ENCODE peak calls at places on chromosomes 7 and 10, in four cellular contexts. R, T, O and X are unnamed samples. For H3K36me3, the result is how much of the 10 kb centered on the place peaks cover.

GRCh38 chr7:156019776-156020565 is 207.7 kb upstream of the SHH start:
- DNase-seq in R (no peak), T (peak), O (no peak), X (no peak)

GRCh38 chr7:128783143-128783799 is 7.7 kb upstream of the OPN1SW start:
- DNase-seq in R (peak), T (peak), O (peak), X (peak)

GRCh38 chr10:73871295-73871914 is 3.0 kb downstream of the CAMK2G start:
- DNase-seq in R (no peak), T (no peak), O (peak), X (no peak)

GRCh38 chr10:86071758-86072157 is 294.8 kb downstream of the GRID1 start:
- DNase-seq in R (no peak), T (no peak), O (no peak), X (no peak)

GRCh38 chr7:123292227-123292626 is 92.5 kb upstream of the SLC13A1 start:
- DNase-seq in R (no peak), T (no peak), O (no peak), X (no peak)

GRCh38 chr7:75727881-75728592 is 10.7 kb downstream of the HIP1 start:
- DNase-seq in R (peak), T (peak), O (peak), X (peak)

GRCh38 chr10:98424308-98425254 is 9.6 kb upstream of the PYROXD2 start:
- DNase-seq in R (no peak), T (peak), O (no peak), X (no peak)

GRCh38 chr7:73742338-73742752 is 3.7 kb upstream of the ABHD11 start:
- DNase-seq in R (no peak), T (peak), O (no peak), X (no peak)

GRCh38 chr10:43846187-43846680 is 197.6 kb upstream of the ZNF32 start:
- DNase-seq in R (no peak), T (no peak), O (peak), X (no peak)

GRCh38 chr7:154699421-154699820 is 303.5 kb downstream of the PAXIP1 start:
- DNase-seq in R (no peak), T (no peak), O (no peak), X (no peak)

GRCh38 chr7:97004931-97005763 is at the start of gene DLX6:
- DNase-seq in R (peak), T (peak), O (peak), X (peak)

GRCh38 chr7:74535951-74536356 is 82.2 kb downstream of the GTF2IRD1 start:
- DNase-seq in R (no peak), T (no peak), O (no peak), X (no peak)

GRCh38 chr10:9137368-9137767 is 1082.9 kb downstream of the GATA3 start:
- DNase-seq in R (no peak), T (no peak), O (no peak), X (no peak)

GRCh38 chr10:96814264-96814663 is 17.8 kb upstream of the LCOR start:
- DNase-seq in R (no peak), T (no peak), O (peak), X (peak)

GRCh38 chr10:51203359-51203758 is 129.1 kb downstream of the PRKG1 start:
- DNase-seq in R (no peak), T (no peak), O (no peak), X (no peak)

GRCh38 chr10:61389887-61390286 is 63.3 kb downstream of the TMEM26 start:
- DNase-seq in R (no peak), T (no peak), O (no peak), X (no peak)

GRCh38 chr10:116891208-116891607 is 41.9 kb downstream of the ENO4 start:
- DNase-seq in R (peak), T (no peak), O (peak), X (peak)

GRCh38 chr7:8103282-8103681 is 134.7 kb downstream of the GLCCI1 start:
- DNase-seq in R (no peak), T (no peak), O (no peak), X (no peak)

GRCh38 chr7:117834983-117835664 is 38.1 kb downstream of the CTTNBP2 start:
- DNase-seq in R (no peak), T (peak), O (no peak), X (no peak)

DNA sequence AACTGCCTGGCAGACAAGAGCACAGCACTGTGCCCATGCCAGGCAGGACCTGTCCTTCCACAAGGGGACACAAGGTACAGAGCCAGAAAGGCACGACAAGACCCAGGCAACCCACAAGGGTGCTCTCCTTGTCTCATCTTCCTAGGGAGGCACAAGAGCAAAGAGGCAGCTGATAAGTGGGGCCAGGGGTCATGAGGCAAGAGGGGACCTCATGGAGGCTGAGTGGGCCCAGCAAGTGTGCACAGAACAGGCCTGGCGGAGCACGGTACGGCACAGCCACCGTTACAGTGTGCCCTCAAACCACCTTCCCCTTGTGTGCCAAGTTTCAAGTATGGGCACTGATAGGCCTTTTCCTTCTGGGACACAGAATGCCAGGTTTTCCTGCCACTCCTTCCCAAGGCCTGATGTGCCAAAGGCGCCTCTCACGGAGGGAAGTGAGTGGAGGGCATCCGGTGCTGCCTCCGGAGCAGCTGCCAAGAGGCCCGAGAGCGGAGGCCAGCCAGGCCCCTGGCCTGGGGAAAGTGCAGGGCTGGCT is 75.6 kb downstream of the FAM53B start:
- DNase-seq in R (no peak), T (no peak), O (no peak), X (no peak)
- H3K36me3 ChIP-seq in R (under half), T (under half), O (under half), X (under half)

GRCh38 chr10:124003070-124003419 is 90.4 kb downstream of the CHST15 start:
- DNase-seq in R (no peak), T (no peak), O (no peak), X (no peak)
- H3K36me3 ChIP-seq in R (under half), T (under half), O (under half), X (under half)

DNA sequence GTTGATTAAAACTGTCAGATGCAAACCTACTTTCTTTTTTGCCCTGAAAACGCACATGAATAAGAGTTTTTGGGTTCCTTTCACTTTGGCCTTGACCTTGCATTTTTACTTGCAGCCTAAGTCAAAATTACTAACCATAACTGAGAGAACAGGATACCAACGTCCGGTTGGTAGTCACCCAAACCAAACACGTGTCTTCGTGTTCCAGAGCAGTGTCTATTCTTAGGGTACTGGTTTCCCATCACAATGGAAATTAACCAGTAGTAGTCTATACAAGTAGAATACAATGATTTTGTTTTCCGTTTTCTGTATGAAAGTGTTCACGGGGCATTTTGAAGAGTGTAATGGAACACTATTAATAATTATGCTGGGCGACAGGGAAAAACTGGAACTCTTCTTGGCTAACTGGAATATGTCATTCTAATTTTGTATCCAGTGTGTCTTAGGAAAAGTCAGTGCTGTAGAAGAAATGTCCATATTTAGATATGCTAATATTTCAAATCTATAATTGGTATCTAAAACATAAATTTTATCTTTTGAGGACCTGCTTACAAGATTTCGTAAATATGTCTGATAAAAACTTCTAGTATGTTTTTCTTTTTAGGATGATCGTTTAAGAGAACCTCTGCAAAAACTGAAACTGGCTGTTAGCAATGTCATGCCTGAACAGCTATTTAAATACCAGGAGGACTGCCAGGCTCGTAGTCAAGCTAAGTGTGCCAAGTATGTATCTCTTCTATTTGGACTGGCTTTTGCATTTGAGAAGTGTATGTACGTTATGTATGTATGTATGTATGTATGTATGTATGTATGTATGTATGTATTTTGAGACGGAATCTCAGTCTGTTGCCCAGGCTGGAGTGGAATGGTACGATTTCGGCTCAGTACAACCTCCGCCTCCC is 40.9 kb downstream of the UBN2 start:
- DNase-seq in R (no peak), T (no peak), O (no peak), X (no peak)
- H3K36me3 ChIP-seq in R (under half), T (under half), O (half or more), X (under half)

GRCh38 chr10:14523286-14523685 is 192.6 kb upstream of the FRMD4A start:
- DNase-seq in R (no peak), T (no peak), O (no peak), X (no peak)

GRCh38 chr10:14518141-14518540 is 187.4 kb upstream of the FRMD4A start:
- DNase-seq in R (no peak), T (no peak), O (no peak), X (no peak)

GRCh38 chr10:14524692-14525091 is 194.0 kb upstream of the FRMD4A start:
- DNase-seq in R (no peak), T (no peak), O (peak), X (no peak)

GRCh38 chr10:14519785-14520184 is 189.1 kb upstream of the FRMD4A start:
- DNase-seq in R (no peak), T (peak), O (no peak), X (no peak)
- H3K36me3 ChIP-seq in R (under half), T (under half), O (under half), X (under half)

DNA sequence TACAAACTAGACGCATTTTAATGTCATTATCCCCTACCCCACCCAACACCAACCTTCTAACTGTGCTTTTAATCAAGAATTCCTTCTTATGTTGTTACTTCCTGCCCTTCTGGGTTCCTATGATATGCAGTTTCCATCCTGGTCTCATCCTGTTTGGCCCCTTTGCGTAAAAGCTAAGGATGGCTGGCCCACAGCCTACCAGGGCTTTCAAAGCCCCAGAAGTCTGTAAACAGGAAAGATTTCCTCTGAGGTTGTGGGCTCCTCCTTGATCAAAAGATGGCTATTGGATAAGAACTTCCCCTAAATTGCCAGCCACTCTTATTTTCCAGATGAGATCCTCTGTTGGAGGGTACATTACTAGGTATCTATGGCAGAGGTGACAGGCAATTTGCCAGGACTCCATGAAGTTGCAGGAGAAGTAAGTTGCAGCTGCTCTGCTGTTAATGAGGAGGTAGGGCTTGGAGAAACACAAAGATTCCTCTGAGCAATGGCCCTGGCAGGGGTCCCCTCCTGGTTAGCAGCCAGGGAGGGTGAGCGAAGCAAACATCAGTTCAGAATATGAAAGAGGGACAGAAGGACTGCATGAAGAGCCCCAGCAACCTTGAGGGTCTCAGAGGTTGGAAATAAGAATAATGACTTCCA is 32.2 kb downstream of the NRP1 start:
- DNase-seq in R (no peak), T (no peak), O (no peak), X (no peak)
- H3K36me3 ChIP-seq in R (under half), T (under half), O (under half), X (under half)

DNA sequence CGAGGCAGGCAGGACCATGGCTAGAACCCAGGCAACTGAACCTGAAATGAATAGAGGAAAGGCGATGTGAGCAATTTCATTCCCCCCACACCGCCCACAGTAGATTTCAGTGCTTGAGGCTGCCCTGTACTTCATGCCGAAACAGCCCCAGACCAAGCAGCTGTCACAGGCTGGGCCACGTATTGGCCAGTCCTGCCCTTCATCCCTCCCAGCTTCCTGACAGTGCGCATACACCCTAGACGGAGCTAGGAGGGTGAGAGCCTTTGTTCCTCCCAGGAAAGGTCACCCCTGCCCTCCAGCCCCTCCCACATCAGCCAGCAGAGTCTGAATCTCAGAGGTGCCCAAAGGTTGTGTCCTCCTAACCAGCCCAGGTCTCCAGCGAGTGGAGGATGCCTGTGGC is 98.8 kb downstream of the ZMIZ1 start:
- DNase-seq in R (no peak), T (peak), O (no peak), X (no peak)
- H3K36me3 ChIP-seq in R (under half), T (under half), O (under half), X (under half)

DNA sequence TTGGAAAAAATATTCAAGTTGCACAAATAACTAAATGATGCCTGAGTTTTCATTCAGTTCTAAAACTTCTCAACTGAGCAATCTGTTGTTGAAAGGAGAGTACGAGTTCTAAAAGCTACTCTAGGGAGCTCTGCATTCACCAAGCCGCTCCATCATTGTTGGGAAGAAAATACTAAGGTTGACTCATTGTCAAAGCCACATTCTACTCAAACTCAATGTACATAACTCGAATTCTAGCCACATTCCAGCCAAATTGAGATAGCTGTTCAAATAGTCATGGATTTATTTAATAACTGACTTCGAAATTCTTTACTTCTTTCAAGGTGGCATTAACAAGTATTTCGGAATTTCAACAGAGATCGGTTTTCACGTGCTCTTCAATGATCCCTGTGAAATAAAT is 63.4 kb downstream of the KIAA1217 start:
- DNase-seq in R (no peak), T (no peak), O (no peak), X (no peak)
- H3K36me3 ChIP-seq in R (under half), T (under half), O (under half), X (under half)